ENCODE peak calls at places on chromosomes 7 and 10, in four cellular contexts. V, E, M and S are unnamed samples.

GRCh38 chr7:24843821-24844449 is 86.7 kb upstream of the GSDME start:
- DNase-seq in V (no peak), E (no peak), M (no peak), S (no peak)

GRCh38 chr7:36155811-36156361 is 2.8 kb downstream of the EEPD1 start:
- DNase-seq in V (peak), E (no peak), M (no peak), S (peak)

GRCh38 chr10:131830446-131831130 is 70.2 kb upstream of the PPP2R2D start:
- DNase-seq in V (no peak), E (no peak), M (no peak), S (no peak)

GRCh38 chr7:128257458-128257857 is 16.4 kb downstream of the LEP start:
- DNase-seq in V (no peak), E (no peak), M (no peak), S (no peak)

GRCh38 chr7:150444674-150445365 is 5.6 kb upstream of the GIMAP8 start:
- DNase-seq in V (no peak), E (no peak), M (no peak), S (no peak)

GRCh38 chr10:63537511-63537910 is 16.3 kb downstream of the REEP3 start:
- DNase-seq in V (no peak), E (no peak), M (no peak), S (no peak)

GRCh38 chr7:117375380-117375779 is 51.9 kb downstream of the ASZ1 start:
- DNase-seq in V (no peak), E (no peak), M (no peak), S (peak)

GRCh38 chr7:101804642-101805401 is 12.6 kb upstream of the CUX1 start:
- DNase-seq in V (peak), E (peak), M (peak), S (no peak)

GRCh38 chr7:80135306-80136104 is 874 bp downstream of the GNAI1 start:
- DNase-seq in V (peak), E (no peak), M (no peak), S (peak)

GRCh38 chr10:4294271-4294670 is 509.3 kb upstream of the KLF6 start:
- DNase-seq in V (no peak), E (no peak), M (no peak), S (no peak)

GRCh38 chr10:4296165-4296564 is 511.2 kb upstream of the KLF6 start:
- DNase-seq in V (peak), E (no peak), M (no peak), S (no peak)

GRCh38 chr10:4291995-4292394 is 507.0 kb upstream of the KLF6 start:
- DNase-seq in V (no peak), E (no peak), M (no peak), S (no peak)

GRCh38 chr10:4294996-4295792 is 510.2 kb upstream of the KLF6 start:
- DNase-seq in V (no peak), E (no peak), M (no peak), S (no peak)
- H3K56ac ChIP-seq in V (no peak), E (no peak), M (no peak), S (no peak)

DNA sequence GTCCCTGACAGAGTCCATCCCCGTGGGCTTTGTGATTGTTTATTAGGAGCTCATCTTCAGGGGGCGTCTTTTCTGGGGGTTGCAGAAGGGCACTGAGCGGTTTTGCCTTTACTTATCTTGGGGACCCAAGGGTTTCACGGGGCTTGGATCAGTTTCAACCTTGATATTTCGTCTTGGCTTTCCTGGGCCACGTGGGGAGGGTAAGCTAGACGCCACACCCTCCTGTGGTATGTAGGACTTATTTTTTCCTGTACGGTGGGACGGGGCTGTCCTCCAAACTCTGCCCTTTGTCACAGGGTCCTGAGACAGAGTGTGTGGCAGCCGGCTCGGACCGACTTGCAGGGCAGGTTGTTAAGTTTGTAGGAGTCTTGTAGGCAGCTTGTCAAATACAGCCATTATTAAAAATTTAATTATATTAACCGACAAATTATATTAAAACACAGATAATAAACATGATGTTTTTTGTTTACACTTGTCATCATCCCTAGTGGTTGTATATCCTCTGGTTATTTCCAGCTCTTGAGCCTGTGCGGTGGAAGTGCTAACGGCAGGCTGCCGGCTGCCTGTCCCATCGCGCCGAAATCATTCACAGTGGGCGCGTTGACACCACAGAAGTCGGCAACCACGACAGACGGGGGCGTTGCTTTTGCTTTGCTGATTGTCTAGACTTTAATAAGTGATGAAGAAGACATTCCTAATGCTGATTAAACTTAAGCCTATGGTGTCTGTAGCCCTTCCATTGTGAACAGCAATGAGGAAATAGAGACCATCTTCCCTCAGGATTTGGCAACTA is 193.2 kb downstream of the DNAJB6 start:
- DNase-seq in V (no peak), E (peak), M (no peak), S (no peak)
- H3K56ac ChIP-seq in V (no peak), E (no peak), M (no peak), S (no peak)

GRCh38 chr7:146902728-146903127 is 786.1 kb downstream of the CNTNAP2 start:
- DNase-seq in V (peak), E (no peak), M (no peak), S (no peak)
- H3K56ac ChIP-seq in V (no peak), E (no peak), M (no peak), S (no peak)

DNA sequence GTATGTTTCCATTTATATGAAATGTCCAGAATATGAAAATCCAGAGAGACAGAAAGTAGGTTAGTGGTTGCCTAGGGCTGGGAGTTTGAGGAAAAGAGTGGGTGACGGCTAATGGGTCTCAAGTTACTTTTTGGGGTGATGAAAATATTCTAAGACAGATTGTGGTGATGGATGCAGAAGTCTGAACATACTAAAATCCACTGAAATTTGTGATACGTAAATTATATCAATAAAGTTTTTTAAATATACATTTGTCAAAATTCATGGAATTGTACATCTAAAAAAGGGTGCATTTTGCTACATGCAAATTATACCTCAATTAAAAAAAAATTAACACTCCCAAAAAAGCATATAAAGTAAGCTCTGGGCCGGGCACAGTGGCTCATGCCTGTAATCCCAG is 9.4 kb downstream of the DDIT4 start:
- DNase-seq in V (no peak), E (no peak), M (no peak), S (no peak)
- H3K56ac ChIP-seq in V (no peak), E (no peak), M (no peak), S (no peak)

GRCh38 chr10:124162774-124163354 is 69.5 kb upstream of the CHST15 start:
- DNase-seq in V (no peak), E (no peak), M (no peak), S (no peak)
- H3K56ac ChIP-seq in V (no peak), E (no peak), M (no peak), S (no peak)

GRCh38 chr7:12450615-12451014 is 47.0 kb upstream of the VWDE start:
- DNase-seq in V (no peak), E (no peak), M (no peak), S (no peak)
- H3K56ac ChIP-seq in V (no peak), E (no peak), M (no peak), S (no peak)

GRCh38 chr7:48289661-48290060 is 118.4 kb downstream of the ABCA13 start:
- DNase-seq in V (no peak), E (no peak), M (no peak), S (no peak)
- H3K56ac ChIP-seq in V (no peak), E (no peak), M (no peak), S (no peak)

DNA sequence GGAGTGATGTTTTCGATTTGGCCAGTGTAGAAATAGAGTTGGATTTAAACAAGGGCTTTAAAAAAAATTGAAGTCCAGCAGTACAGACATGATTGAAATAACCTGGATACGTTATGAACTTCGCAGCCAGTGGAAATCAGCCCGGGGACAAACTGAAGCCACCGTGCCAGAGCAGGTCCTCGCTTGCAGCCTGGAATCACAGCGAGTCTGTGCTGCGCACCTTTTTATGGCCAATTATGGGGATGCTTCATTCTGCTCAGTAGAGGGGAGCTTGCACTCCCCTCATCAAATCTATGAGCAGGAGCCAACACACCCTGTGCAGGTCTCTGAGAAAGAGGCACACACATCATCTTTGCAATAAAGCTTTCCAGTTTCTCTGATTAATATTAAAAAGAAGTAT is 654.2 kb upstream of the MKI67 start:
- DNase-seq in V (no peak), E (no peak), M (no peak), S (no peak)
- H3K56ac ChIP-seq in V (no peak), E (no peak), M (no peak), S (no peak)

DNA sequence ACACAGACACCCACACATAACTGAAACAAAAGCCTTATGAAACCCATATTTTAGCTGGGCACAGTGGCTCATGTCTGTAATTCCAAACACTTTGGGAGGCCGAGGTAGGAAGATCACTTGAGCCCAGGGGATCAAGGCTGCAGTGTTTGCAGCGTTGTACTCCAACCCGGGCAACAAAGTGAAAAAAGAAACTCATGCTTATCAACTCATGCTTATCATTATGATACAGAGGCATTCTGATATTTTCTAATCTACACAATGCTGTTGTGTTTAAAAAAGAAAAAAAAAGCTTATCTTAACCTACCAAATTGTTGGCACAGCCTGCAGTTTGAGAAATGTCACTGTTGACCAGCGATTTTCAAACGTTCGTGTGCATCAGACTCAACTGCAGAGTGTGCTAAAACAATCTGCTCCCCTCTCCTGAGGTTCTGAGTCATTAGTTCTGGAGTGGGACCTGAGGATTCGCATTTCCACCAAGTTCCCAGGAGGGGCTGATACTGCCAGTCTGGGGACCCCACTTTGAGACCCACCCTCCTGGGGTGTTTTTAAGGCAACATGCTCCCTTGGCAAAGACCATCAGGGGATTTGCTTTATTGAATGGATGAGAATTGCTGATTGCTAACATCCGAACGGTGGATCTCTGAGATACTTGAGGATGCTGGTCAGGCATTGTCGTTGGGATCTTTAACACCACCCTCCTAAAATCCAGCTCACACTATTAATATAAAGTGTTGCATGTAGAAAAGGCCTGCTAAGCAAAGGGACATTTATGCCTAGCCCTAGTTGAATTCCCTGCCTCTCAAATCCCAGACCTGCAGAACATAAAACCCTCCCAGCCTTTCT is 16.2 kb downstream of the CHST3 start:
- DNase-seq in V (no peak), E (no peak), M (no peak), S (peak)
- H3K56ac ChIP-seq in V (no peak), E (no peak), M (no peak), S (peak)

DNA sequence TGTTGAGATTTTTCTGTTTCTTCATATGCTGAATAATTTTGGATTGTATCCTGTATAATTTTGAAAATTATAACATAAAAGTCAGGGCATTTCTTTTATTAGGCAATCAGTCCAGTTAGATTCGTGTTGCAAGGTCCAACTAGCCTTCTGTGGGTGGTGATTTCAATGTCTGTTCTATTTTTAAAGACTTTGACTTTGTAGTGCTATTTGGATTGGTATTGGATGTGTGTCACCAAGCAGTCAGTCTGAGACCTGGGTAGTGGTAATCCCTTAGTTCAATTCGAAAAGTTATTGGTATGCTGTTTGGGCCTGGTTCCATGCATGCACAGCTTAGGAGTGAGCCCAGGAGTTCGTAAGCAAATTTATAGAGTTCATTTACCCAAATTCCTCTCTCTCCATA is 82.2 kb downstream of the EPDR1 start:
- DNase-seq in V (no peak), E (no peak), M (no peak), S (no peak)
- H3K56ac ChIP-seq in V (no peak), E (no peak), M (no peak), S (no peak)